ENCODE peak calls at places on chromosome 15, in five cellular contexts. One of them, this sample, is unnamed.

GRCh38 chr15:91589360-91589759 is 264.1 kb upstream of the SLCO3A1 start:
- DNase-seq in activated naive CD8-positive, alpha-beta T cell treated with anti-CD3 and anti-CD28 coated beads, Interleukin-2, amount 50 U/mL, for 24 hours: peak; percentile 6
- DNase-seq in A549: no peak
- DNase-seq in CD4-positive, alpha-beta memory T cell: no peak
- DNase-seq in neural crest cell: no peak
- DNase-seq in this sample: no peak

GRCh38 chr15:58066042-58066867 is 744 bp upstream of the ALDH1A2 start:
- DNase-seq in activated naive CD8-positive, alpha-beta T cell treated with anti-CD3 and anti-CD28 coated beads, Interleukin-2, amount 50 U/mL, for 24 hours: peak; percentile 66
- DNase-seq in CD4-positive, alpha-beta memory T cell: no peak
- DNase-seq in A549: peak; percentile 69
- DNase-seq in neural crest cell: peak; percentile 69
- DNase-seq in this sample: no peak

GRCh38 chr15:95025924-95026728 is 794.8 kb downstream of the MCTP2 start:
- DNase-seq in neural crest cell: peak; percentile 80
- DNase-seq in activated naive CD8-positive, alpha-beta T cell treated with anti-CD3 and anti-CD28 coated beads, Interleukin-2, amount 50 U/mL, for 24 hours: peak; percentile 19
- DNase-seq in CD4-positive, alpha-beta memory T cell: no peak
- DNase-seq in A549: peak; percentile 6
- DNase-seq in this sample: no peak

GRCh38 chr15:69000725-69001503 is 13.6 kb upstream of the NOX5 start:
- DNase-seq in A549: no peak
- DNase-seq in CD4-positive, alpha-beta memory T cell: no peak
- DNase-seq in neural crest cell: no peak
- DNase-seq in activated naive CD8-positive, alpha-beta T cell treated with anti-CD3 and anti-CD28 coated beads, Interleukin-2, amount 50 U/mL, for 24 hours: no peak
- DNase-seq in this sample: no peak

GRCh38 chr15:77010842-77011241 is 15.9 kb downstream of the PSTPIP1 start:
- DNase-seq in neural crest cell: no peak
- DNase-seq in CD4-positive, alpha-beta memory T cell: no peak
- DNase-seq in activated naive CD8-positive, alpha-beta T cell treated with anti-CD3 and anti-CD28 coated beads, Interleukin-2, amount 50 U/mL, for 24 hours: no peak
- DNase-seq in A549: no peak
- DNase-seq in this sample: no peak

GRCh38 chr15:78182821-78183220 is 33.7 kb downstream of the IDH3A start:
- DNase-seq in CD4-positive, alpha-beta memory T cell: no peak
- DNase-seq in A549: no peak
- DNase-seq in neural crest cell: no peak
- DNase-seq in activated naive CD8-positive, alpha-beta T cell treated with anti-CD3 and anti-CD28 coated beads, Interleukin-2, amount 50 U/mL, for 24 hours: no peak
- DNase-seq in this sample: no peak

GRCh38 chr15:62416535-62416934 is 251.4 kb upstream of the C2CD4B start:
- DNase-seq in neural crest cell: no peak
- DNase-seq in activated naive CD8-positive, alpha-beta T cell treated with anti-CD3 and anti-CD28 coated beads, Interleukin-2, amount 50 U/mL, for 24 hours: no peak
- DNase-seq in A549: no peak
- DNase-seq in CD4-positive, alpha-beta memory T cell: no peak
- DNase-seq in this sample: no peak

GRCh38 chr15:61301701-61302100 is 72.6 kb upstream of the RORA start:
- DNase-seq in A549: no peak
- DNase-seq in activated naive CD8-positive, alpha-beta T cell treated with anti-CD3 and anti-CD28 coated beads, Interleukin-2, amount 50 U/mL, for 24 hours: no peak
- DNase-seq in CD4-positive, alpha-beta memory T cell: no peak
- DNase-seq in neural crest cell: no peak
- DNase-seq in this sample: no peak

GRCh38 chr15:32120577-32121465 is 90.5 kb downstream of the CHRNA7 start:
- DNase-seq in neural crest cell: no peak
- DNase-seq in activated naive CD8-positive, alpha-beta T cell treated with anti-CD3 and anti-CD28 coated beads, Interleukin-2, amount 50 U/mL, for 24 hours: no peak
- DNase-seq in A549: no peak
- DNase-seq in CD4-positive, alpha-beta memory T cell: no peak
- DNase-seq in this sample: no peak

GRCh38 chr15:85462029-85462428 is 81.6 kb downstream of the AKAP13 start:
- DNase-seq in A549: no peak
- DNase-seq in activated naive CD8-positive, alpha-beta T cell treated with anti-CD3 and anti-CD28 coated beads, Interleukin-2, amount 50 U/mL, for 24 hours: no peak
- DNase-seq in neural crest cell: no peak
- DNase-seq in CD4-positive, alpha-beta memory T cell: no peak
- DNase-seq in this sample: no peak

GRCh38 chr15:31358163-31358562 is 31.5 kb downstream of the KLF13 start:
- DNase-seq in CD4-positive, alpha-beta memory T cell: no peak
- DNase-seq in neural crest cell: no peak
- DNase-seq in activated naive CD8-positive, alpha-beta T cell treated with anti-CD3 and anti-CD28 coated beads, Interleukin-2, amount 50 U/mL, for 24 hours: no peak
- DNase-seq in A549: no peak
- DNase-seq in this sample: no peak

GRCh38 chr15:57220220-57220619 is 156.1 kb upstream of the CGNL1 start:
- DNase-seq in neural crest cell: no peak
- DNase-seq in A549: no peak
- DNase-seq in CD4-positive, alpha-beta memory T cell: no peak
- DNase-seq in activated naive CD8-positive, alpha-beta T cell treated with anti-CD3 and anti-CD28 coated beads, Interleukin-2, amount 50 U/mL, for 24 hours: no peak
- DNase-seq in this sample: no peak